ENCODE peak calls at places on chromosomes 3 and 15, in seven cellular contexts. R, C, A, U, H, W and M are unnamed samples.

GRCh38 chr15:79310985-79311900 is at the start of gene TMED3:
- DNase-seq in A (peak; percentile 48), R (peak; percentile 6), C (peak; percentile 83), H (peak; percentile 82), W (peak; percentile 93), U (peak; percentile 66), M (peak; percentile 54)

GRCh38 chr3:10338591-10339369 is 17.9 kb upstream of the SEC13 start:
- DNase-seq in R (no peak), W (no peak), A (no peak), C (no peak), U (peak; percentile 3), H (no peak), M (no peak)

GRCh38 chr3:42638339-42638842 is 15.1 kb upstream of the ZBTB47 start:
- DNase-seq in U (no peak), R (no peak), A (no peak), C (no peak), W (no peak), H (no peak), M (no peak)

GRCh38 chr3:187352581-187353575 is 15.3 kb upstream of the RTP4 start:
- DNase-seq in H (no peak), A (no peak), U (no peak), C (no peak), R (no peak), W (no peak), M (no peak)

GRCh38 chr3:15042936-15043335 is 22.2 kb downstream of the MRPS25 start:
- DNase-seq in U (no peak), W (no peak), C (no peak), H (no peak), A (no peak), R (no peak), M (no peak)

GRCh38 chr3:177932750-177933660 is 603.2 kb upstream of the KCNMB2 start:
- DNase-seq in A (peak; percentile 21), C (no peak), W (no peak), R (no peak), H (peak; percentile 30), U (no peak), M (peak; percentile 8)

GRCh38 chr3:159634414-159634813 is 354.2 kb upstream of the IL12A start:
- DNase-seq in C (no peak), H (peak; percentile 16), A (no peak), R (no peak), W (no peak), U (no peak), M (peak; percentile 32)

GRCh38 chr3:42078686-42079085 is 12.5 kb upstream of the TRAK1 start:
- DNase-seq in R (no peak), U (no peak), C (no peak), A (no peak), H (peak; percentile 21), W (no peak), M (no peak)

GRCh38 chr3:121228971-121229370 is 316.8 kb downstream of the POLQ start:
- DNase-seq in W (no peak), C (no peak), U (no peak), R (no peak), H (no peak), A (no peak), M (no peak)

GRCh38 chr3:127396473-127396872 is 108.6 kb upstream of the PRR20G start:
- DNase-seq in U (no peak), A (no peak), R (no peak), C (no peak), H (no peak), W (peak; percentile 78), M (no peak)

GRCh38 chr15:68770206-68770605 is 50.5 kb downstream of the ANP32A start:
- DNase-seq in H (no peak), R (no peak), W (no peak), C (no peak), A (no peak), U (no peak), M (no peak)

GRCh38 chr15:99435761-99436346 is 129.9 kb upstream of the MEF2A start:
- DNase-seq in H (no peak), A (no peak), U (no peak), W (no peak), C (peak; percentile 27), R (no peak), M (no peak)

GRCh38 chr3:151581046-151581445 is 120.2 kb upstream of the IGSF10 start:
- DNase-seq in R (no peak), A (peak; percentile 25), U (no peak), C (no peak), W (no peak), H (no peak), M (no peak)

GRCh38 chr3:171028779-171029232 is 2.3 kb upstream of the SLC2A2 start:
- DNase-seq in A (peak; percentile 61), U (no peak), R (peak; percentile 12), W (no peak), C (no peak), H (peak; percentile 88), M (peak; percentile 71)

GRCh38 chr3:141050913-141051632 is at the start of gene SPSB4:
- DNase-seq in W (peak; percentile 97), U (peak; percentile 78), H (no peak), C (no peak), R (no peak), A (no peak), M (no peak)

GRCh38 chr15:33126559-33127290 is 67.8 kb downstream of the FMN1 start:
- DNase-seq in U (peak; percentile 71), C (peak; percentile 61), R (peak; percentile 71), W (peak; percentile 17), A (peak; percentile 94), H (peak; percentile 94), M (peak; percentile 94)

GRCh38 chr15:28185148-28185895 is 86.2 kb upstream of the OCA2 start:
- DNase-seq in R (no peak), W (no peak), A (no peak), C (no peak), H (no peak), U (peak; percentile 67), M (no peak)

GRCh38 chr3:190225186-190225692 is 97.0 kb downstream of the CLDN1 start:
- DNase-seq in C (no peak), U (no peak), H (peak; percentile 39), R (peak; percentile 39), W (peak; percentile 30), A (no peak), M (peak; percentile 7)

GRCh38 chr3:12312010-12312409 is 23.1 kb downstream of the PPARG start:
- DNase-seq in R (no peak), C (no peak), U (no peak), A (no peak), W (no peak), H (no peak), M (no peak)

GRCh38 chr3:87810427-87810826 is 248.4 kb downstream of the CGGBP1 start:
- DNase-seq in H (peak; percentile 23), W (no peak), A (no peak), U (no peak), C (no peak), R (no peak), M (no peak)

GRCh38 chr3:151940481-151940880 is 67.0 kb downstream of the SUCNR1 start:
- DNase-seq in R (no peak), W (no peak), A (no peak), H (no peak), U (no peak), C (no peak), M (no peak)

GRCh38 chr15:66948294-66948693 is 117.1 kb upstream of the SMAD3 start:
- DNase-seq in C (no peak), R (no peak), A (no peak), W (no peak), H (peak; percentile 62), U (no peak), M (no peak)

GRCh38 chr15:38853608-38854007 is 289.0 kb upstream of the RASGRP1 start:
- DNase-seq in R (no peak), A (no peak), W (peak; percentile 63), H (peak; percentile 33), C (no peak), U (no peak), M (no peak)
- TF ChIP-seq CTCF in R (no peak), A (peak; percentile 43), W (peak; percentile 62), H (peak; percentile 72), C (no peak), U (peak; percentile 18), M (peak; percentile 40)

GRCh38 chr15:91909111-91909510 is 55.6 kb downstream of the SLCO3A1 start:
- DNase-seq in R (no peak), U (no peak), C (no peak), H (no peak), A (no peak), W (no peak), M (no peak)

GRCh38 chr15:91909574-91909973 is 56.1 kb downstream of the SLCO3A1 start:
- DNase-seq in R (no peak), A (no peak), C (no peak), U (no peak), W (no peak), H (no peak), M (no peak)

GRCh38 chr15:91908401-91908800 is 54.9 kb downstream of the SLCO3A1 start:
- DNase-seq in U (no peak), C (no peak), H (peak; percentile 42), R (no peak), W (no peak), A (peak; percentile 39), M (no peak)

DNA sequence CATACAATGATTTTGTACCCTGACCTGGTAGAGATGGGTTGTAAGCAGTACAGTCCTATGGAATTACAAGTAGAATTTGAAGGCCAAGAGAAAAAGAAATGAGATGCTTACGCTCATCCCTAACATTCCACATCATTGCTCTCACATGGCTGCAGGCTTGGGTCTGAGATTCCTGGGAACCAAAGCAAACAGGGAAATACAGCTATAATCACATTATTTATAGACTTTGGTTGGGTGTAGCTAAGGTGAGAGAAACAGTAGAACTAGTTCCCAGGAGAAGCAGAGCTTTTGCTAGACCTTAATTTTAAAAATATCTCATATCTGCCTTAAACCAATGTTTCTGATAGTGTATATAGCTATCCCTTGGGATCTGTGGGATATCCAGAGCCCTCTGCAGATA is 51.4 kb downstream of the SLCO3A1 start:
- DNase-seq in W (no peak), A (no peak), C (no peak), R (no peak), H (no peak), U (no peak), M (no peak)
- TF ChIP-seq CTCF in W (no peak), A (no peak), C (no peak), R (no peak), H (no peak), U (no peak), M (no peak)

GRCh38 chr3:52278510-52279069 is at the start of gene WDR82:
- DNase-seq in U (peak; percentile 99), H (peak; percentile 90), R (peak; percentile 94), W (peak; percentile 98), C (peak; percentile 98), A (peak; percentile 56), M (peak; percentile 83)
- TF ChIP-seq CTCF in U (peak; percentile 71), H (peak; percentile 78), R (peak; percentile 73), W (peak; percentile 54), C (peak; percentile 23), A (peak; percentile 59), M (peak; percentile 49)

DNA sequence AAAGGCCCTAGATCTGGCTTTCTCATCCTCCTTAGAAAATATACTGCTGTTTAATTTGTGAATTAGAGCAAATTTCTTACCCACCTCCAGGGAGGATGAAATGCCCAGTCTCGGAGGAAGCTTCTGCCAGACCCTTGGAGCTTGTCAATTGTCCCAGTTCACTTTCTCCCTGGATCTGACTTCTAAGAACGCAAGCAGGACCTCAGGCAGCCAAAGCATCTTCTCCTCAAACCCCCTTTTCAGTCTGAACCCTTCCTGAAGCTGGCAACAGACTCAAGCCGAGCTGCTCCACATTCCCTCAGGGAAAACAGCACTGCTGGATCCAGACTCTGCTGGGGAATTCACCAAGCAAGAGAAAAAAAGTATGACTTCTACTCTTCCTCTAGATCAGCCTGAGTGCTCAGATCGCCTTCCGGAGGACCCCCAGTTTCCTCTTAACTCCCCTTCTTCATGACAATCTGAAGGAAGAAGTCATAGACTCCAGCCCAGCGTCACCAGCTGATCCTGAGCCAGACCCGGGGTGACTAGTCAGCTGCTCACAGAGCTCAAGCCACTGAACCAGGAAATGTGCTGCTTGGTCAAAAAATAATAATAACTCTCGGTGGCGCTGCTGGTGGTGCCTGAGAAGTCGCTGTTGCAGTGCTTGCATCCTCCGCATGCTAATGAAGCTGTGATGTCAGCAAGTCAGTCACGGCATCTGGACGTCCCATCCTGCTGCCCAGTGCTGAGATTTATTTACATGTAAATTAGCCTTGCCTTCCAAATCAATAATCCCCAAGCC is at the start of gene PRICKLE2:
- DNase-seq in C (peak; percentile 50), W (peak; percentile 92), R (peak; percentile 78), U (peak; percentile 74), H (peak; percentile 96), A (peak; percentile 78), M (peak; percentile 81)
- TF ChIP-seq CTCF in C (no peak), W (peak; percentile 28), R (peak; percentile 62), U (peak; percentile 31), H (peak; percentile 56), A (peak; percentile 31), M (peak; percentile 28)